ENCODE peak calls at places on chromosome 3, in seven cellular contexts. One of them, this sample, is unnamed.

GRCh38 chr3:114506622-114507300 is 212.9 kb downstream of the TIGIT start:
- DNase-seq in WERI-Rb-1: no peak
- DNase-seq in astrocyte: peak; percentile 90
- DNase-seq in AG10803: peak; percentile 78
- DNase-seq in fibroblast of pulmonary artery: peak; percentile 14
- DNase-seq in lower leg skin: no peak
- DNase-seq in MM.1S: no peak
- DNase-seq in this sample: no peak

GRCh38 chr3:54122046-54122801 is at the start of gene CACNA2D3:
- DNase-seq in WERI-Rb-1: peak; percentile 57
- DNase-seq in astrocyte: peak; percentile 5
- DNase-seq in AG10803: no peak
- DNase-seq in fibroblast of pulmonary artery: peak; percentile 63
- DNase-seq in lower leg skin: no peak
- DNase-seq in MM.1S: peak; percentile 65
- DNase-seq in this sample: no peak

GRCh38 chr3:122727279-122727678 is 46.6 kb downstream of the PARP14 start:
- DNase-seq in WERI-Rb-1: no peak
- DNase-seq in astrocyte: no peak
- DNase-seq in AG10803: no peak
- DNase-seq in fibroblast of pulmonary artery: no peak
- DNase-seq in lower leg skin: no peak
- DNase-seq in MM.1S: no peak
- DNase-seq in this sample: no peak

GRCh38 chr3:67719333-67719732 is 64.9 kb upstream of the SUCLG2 start:
- DNase-seq in WERI-Rb-1: no peak
- DNase-seq in astrocyte: peak; percentile 0
- DNase-seq in AG10803: peak; percentile 11
- DNase-seq in fibroblast of pulmonary artery: peak; percentile 26
- DNase-seq in lower leg skin: no peak
- DNase-seq in MM.1S: no peak
- DNase-seq in this sample: no peak

GRCh38 chr3:81823882-81824395 is 62.5 kb upstream of the GBE1 start:
- DNase-seq in WERI-Rb-1: no peak
- DNase-seq in astrocyte: peak; percentile 1
- DNase-seq in AG10803: peak; percentile 13
- DNase-seq in fibroblast of pulmonary artery: no peak
- DNase-seq in lower leg skin: no peak
- DNase-seq in MM.1S: peak; percentile 15
- DNase-seq in this sample: no peak

GRCh38 chr3:126517986-126518778 is 609 bp upstream of the UROC1 start:
- DNase-seq in WERI-Rb-1: no peak
- DNase-seq in astrocyte: no peak
- DNase-seq in AG10803: no peak
- DNase-seq in fibroblast of pulmonary artery: no peak
- DNase-seq in lower leg skin: no peak
- DNase-seq in MM.1S: no peak
- DNase-seq in this sample: no peak

GRCh38 chr3:45817788-45818523 is 21.6 kb upstream of the SLC6A20 start:
- DNase-seq in WERI-Rb-1: no peak
- DNase-seq in astrocyte: peak; percentile 98
- DNase-seq in AG10803: peak; percentile 95
- DNase-seq in fibroblast of pulmonary artery: peak; percentile 91
- DNase-seq in lower leg skin: no peak
- DNase-seq in MM.1S: peak; percentile 70
- DNase-seq in this sample: no peak

GRCh38 chr3:79255696-79256095 is 512.1 kb downstream of the ROBO1 start:
- DNase-seq in WERI-Rb-1: no peak
- DNase-seq in astrocyte: no peak
- DNase-seq in AG10803: peak; percentile 15
- DNase-seq in fibroblast of pulmonary artery: no peak
- DNase-seq in lower leg skin: no peak
- DNase-seq in MM.1S: no peak
- DNase-seq in this sample: no peak

GRCh38 chr3:128610671-128611070 is 39.9 kb downstream of the RPN1 start:
- DNase-seq in WERI-Rb-1: no peak
- DNase-seq in astrocyte: no peak
- DNase-seq in AG10803: no peak
- DNase-seq in fibroblast of pulmonary artery: no peak
- DNase-seq in lower leg skin: no peak
- DNase-seq in MM.1S: no peak
- DNase-seq in this sample: no peak

GRCh38 chr3:116445291-116445841 is at the start of gene LSAMP:
- DNase-seq in WERI-Rb-1: peak; percentile 27
- DNase-seq in astrocyte: peak; percentile 30
- DNase-seq in AG10803: peak; percentile 23
- DNase-seq in fibroblast of pulmonary artery: peak; percentile 16
- DNase-seq in lower leg skin: no peak
- DNase-seq in MM.1S: no peak
- DNase-seq in this sample: peak; percentile 72

GRCh38 chr3:46903341-46904302 is 26.1 kb downstream of the PTH1R start:
- DNase-seq in WERI-Rb-1: no peak
- DNase-seq in astrocyte: peak; percentile 41
- DNase-seq in AG10803: peak; percentile 60
- DNase-seq in fibroblast of pulmonary artery: peak; percentile 39
- DNase-seq in lower leg skin: no peak
- DNase-seq in MM.1S: no peak
- DNase-seq in this sample: no peak

GRCh38 chr3:157099337-157100078 is 60.4 kb downstream of the CCNL1 start:
- DNase-seq in WERI-Rb-1: no peak
- DNase-seq in astrocyte: peak; percentile 73
- DNase-seq in AG10803: peak; percentile 50
- DNase-seq in fibroblast of pulmonary artery: peak; percentile 30
- DNase-seq in lower leg skin: no peak
- DNase-seq in MM.1S: no peak
- DNase-seq in this sample: no peak

GRCh38 chr3:182490601-182491485 is 302.5 kb upstream of the ATP11B start:
- DNase-seq in WERI-Rb-1: no peak
- DNase-seq in astrocyte: peak; percentile 10
- DNase-seq in AG10803: peak; percentile 4
- DNase-seq in fibroblast of pulmonary artery: peak; percentile 1
- DNase-seq in lower leg skin: no peak
- DNase-seq in MM.1S: peak; percentile 68
- DNase-seq in this sample: no peak

GRCh38 chr3:30286811-30287210 is 319.6 kb upstream of the TGFBR2 start:
- DNase-seq in WERI-Rb-1: no peak
- DNase-seq in astrocyte: peak; percentile 48
- DNase-seq in AG10803: peak; percentile 31
- DNase-seq in fibroblast of pulmonary artery: peak; percentile 55
- DNase-seq in lower leg skin: no peak
- DNase-seq in MM.1S: no peak
- DNase-seq in this sample: no peak

GRCh38 chr3:43288366-43288765 is 2.0 kb downstream of the SNRK start:
- DNase-seq in WERI-Rb-1: no peak
- DNase-seq in astrocyte: peak; percentile 7
- DNase-seq in AG10803: peak; percentile 25
- DNase-seq in fibroblast of pulmonary artery: peak; percentile 48
- DNase-seq in lower leg skin: no peak
- DNase-seq in MM.1S: peak; percentile 76
- DNase-seq in this sample: no peak

DNA sequence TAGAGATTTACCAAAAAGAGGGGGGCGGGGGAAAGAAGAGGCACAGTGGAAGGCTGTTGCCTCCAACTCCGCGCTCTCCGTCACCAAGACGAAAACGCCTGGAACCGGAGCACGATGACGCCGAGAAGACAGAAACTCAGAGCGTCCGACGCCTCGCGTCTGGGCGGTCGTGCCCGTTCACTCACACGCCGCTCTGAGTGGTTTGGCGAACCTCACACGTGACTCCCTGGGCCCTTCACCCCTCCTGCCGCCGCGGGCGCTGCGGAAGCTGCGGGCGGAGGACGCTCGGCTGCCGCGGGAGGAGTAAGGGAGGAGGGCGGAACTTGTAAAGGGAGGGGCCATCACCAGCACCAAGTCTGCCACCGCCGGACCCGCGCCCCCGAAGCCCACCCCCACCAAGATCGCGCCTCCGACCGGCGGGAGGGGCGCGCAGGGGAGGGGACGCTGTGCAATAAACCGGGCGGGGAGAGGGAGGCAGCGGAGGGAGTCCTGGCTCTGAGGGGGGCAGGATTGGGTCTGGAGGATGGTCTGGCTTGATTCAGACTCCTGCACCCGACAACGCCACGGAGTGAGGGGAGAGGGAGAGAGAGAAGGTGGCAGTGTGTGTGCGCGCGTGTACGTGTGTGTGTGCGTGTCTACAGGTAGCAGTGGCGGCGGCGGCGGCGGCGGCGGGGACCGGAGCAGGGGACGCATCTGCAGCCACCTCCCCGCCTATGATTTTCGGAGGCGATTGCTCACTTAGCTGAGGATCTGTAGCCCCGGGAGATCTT is 1.9 kb upstream of the NLGN1 start:
- DNase-seq in WERI-Rb-1: peak; percentile 84
- DNase-seq in astrocyte: peak; percentile 85
- DNase-seq in AG10803: peak; percentile 88
- DNase-seq in fibroblast of pulmonary artery: peak; percentile 75
- DNase-seq in lower leg skin: peak; percentile 97
- DNase-seq in MM.1S: peak; percentile 98
- DNase-seq in this sample: peak; percentile 85
- TF ChIP-seq CTCF in WERI-Rb-1: peak; percentile 5
- TF ChIP-seq CTCF in astrocyte: no peak
- TF ChIP-seq CTCF in AG10803: no peak
- TF ChIP-seq CTCF in fibroblast of pulmonary artery: no peak
- TF ChIP-seq CTCF in lower leg skin: no peak
- TF ChIP-seq CTCF in MM.1S: no peak
- TF ChIP-seq CTCF in this sample: peak; percentile 9

DNA sequence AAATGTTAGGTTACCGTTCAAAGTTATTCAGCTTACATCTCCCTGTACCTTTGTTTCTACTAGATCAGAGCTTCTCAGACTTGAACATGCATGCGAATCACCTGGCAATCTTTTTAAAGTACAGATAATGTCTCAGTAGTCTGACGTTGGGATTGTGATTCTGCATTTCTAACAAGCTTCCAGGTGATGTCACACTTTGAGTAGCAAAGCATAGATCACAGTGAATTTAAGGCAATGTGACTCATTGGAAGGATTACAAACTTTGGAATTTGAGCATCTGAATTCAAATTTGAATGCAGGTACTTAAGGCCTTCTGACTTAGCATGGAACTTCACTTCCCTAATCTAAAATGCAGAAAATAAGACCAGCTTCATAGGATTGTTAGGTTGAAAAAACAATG is 10.8 kb upstream of the ZMAT3 start:
- DNase-seq in WERI-Rb-1: no peak
- DNase-seq in astrocyte: peak; percentile 43
- DNase-seq in AG10803: no peak
- DNase-seq in fibroblast of pulmonary artery: no peak
- DNase-seq in lower leg skin: no peak
- DNase-seq in MM.1S: no peak
- DNase-seq in this sample: no peak
- TF ChIP-seq CTCF in WERI-Rb-1: no peak
- TF ChIP-seq CTCF in astrocyte: no peak
- TF ChIP-seq CTCF in AG10803: no peak
- TF ChIP-seq CTCF in fibroblast of pulmonary artery: no peak
- TF ChIP-seq CTCF in lower leg skin: no peak
- TF ChIP-seq CTCF in MM.1S: no peak
- TF ChIP-seq CTCF in this sample: no peak

GRCh38 chr3:136734382-136735070 is 17.7 kb downstream of the STAG1 start:
- DNase-seq in WERI-Rb-1: no peak
- DNase-seq in astrocyte: no peak
- DNase-seq in AG10803: no peak
- DNase-seq in fibroblast of pulmonary artery: peak; percentile 11
- DNase-seq in lower leg skin: no peak
- DNase-seq in MM.1S: no peak
- DNase-seq in this sample: no peak
- TF ChIP-seq CTCF in WERI-Rb-1: no peak
- TF ChIP-seq CTCF in astrocyte: no peak
- TF ChIP-seq CTCF in AG10803: peak; percentile 13
- TF ChIP-seq CTCF in fibroblast of pulmonary artery: peak; percentile 17
- TF ChIP-seq CTCF in lower leg skin: no peak
- TF ChIP-seq CTCF in MM.1S: no peak
- TF ChIP-seq CTCF in this sample: no peak

GRCh38 chr3:5231536-5231935 is 44.0 kb downstream of the EDEM1 start:
- DNase-seq in WERI-Rb-1: no peak
- DNase-seq in astrocyte: no peak
- DNase-seq in AG10803: peak; percentile 13
- DNase-seq in fibroblast of pulmonary artery: no peak
- DNase-seq in lower leg skin: no peak
- DNase-seq in MM.1S: peak; percentile 26
- DNase-seq in this sample: no peak

GRCh38 chr3:5231067-5231466 is 43.6 kb downstream of the EDEM1 start:
- DNase-seq in WERI-Rb-1: no peak
- DNase-seq in astrocyte: no peak
- DNase-seq in AG10803: no peak
- DNase-seq in fibroblast of pulmonary artery: no peak
- DNase-seq in lower leg skin: no peak
- DNase-seq in MM.1S: peak; percentile 40
- DNase-seq in this sample: no peak

GRCh38 chr3:5233026-5233425 is 45.5 kb downstream of the EDEM1 start:
- DNase-seq in WERI-Rb-1: no peak
- DNase-seq in astrocyte: no peak
- DNase-seq in AG10803: no peak
- DNase-seq in fibroblast of pulmonary artery: no peak
- DNase-seq in lower leg skin: no peak
- DNase-seq in MM.1S: no peak
- DNase-seq in this sample: no peak

GRCh38 chr3:5235655-5236054 is 48.1 kb downstream of the EDEM1 start:
- DNase-seq in WERI-Rb-1: no peak
- DNase-seq in astrocyte: no peak
- DNase-seq in AG10803: no peak
- DNase-seq in fibroblast of pulmonary artery: no peak
- DNase-seq in lower leg skin: no peak
- DNase-seq in MM.1S: no peak
- DNase-seq in this sample: no peak

GRCh38 chr3:5232570-5232969 is 45.1 kb downstream of the EDEM1 start:
- DNase-seq in WERI-Rb-1: no peak
- DNase-seq in astrocyte: no peak
- DNase-seq in AG10803: no peak
- DNase-seq in fibroblast of pulmonary artery: no peak
- DNase-seq in lower leg skin: no peak
- DNase-seq in MM.1S: no peak
- DNase-seq in this sample: no peak
- TF ChIP-seq CTCF in WERI-Rb-1: peak; percentile 35
- TF ChIP-seq CTCF in astrocyte: no peak
- TF ChIP-seq CTCF in AG10803: no peak
- TF ChIP-seq CTCF in fibroblast of pulmonary artery: no peak
- TF ChIP-seq CTCF in lower leg skin: no peak
- TF ChIP-seq CTCF in MM.1S: no peak
- TF ChIP-seq CTCF in this sample: no peak

DNA sequence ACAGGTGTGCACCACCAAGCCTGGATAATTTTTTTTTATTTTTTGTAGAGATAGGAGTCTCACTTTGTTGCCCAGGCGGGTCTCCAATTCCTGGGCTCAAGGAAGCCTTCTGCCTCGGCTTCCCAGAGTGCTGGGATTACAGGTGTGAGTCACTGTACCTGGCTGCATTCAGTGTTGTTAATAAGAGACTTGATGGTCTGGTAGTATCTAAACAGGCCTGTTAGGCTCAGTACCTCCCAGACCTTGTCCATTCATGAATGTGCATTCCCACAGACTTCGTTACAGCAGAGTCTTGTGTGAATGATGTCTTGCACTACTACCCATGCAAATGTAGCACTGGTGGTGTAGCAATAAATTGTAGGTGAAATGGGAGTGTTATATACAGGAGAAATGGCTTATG is 17.7 kb downstream of the CMTM8 start:
- DNase-seq in WERI-Rb-1: no peak
- DNase-seq in astrocyte: no peak
- DNase-seq in AG10803: no peak
- DNase-seq in fibroblast of pulmonary artery: no peak
- DNase-seq in lower leg skin: no peak
- DNase-seq in MM.1S: no peak
- DNase-seq in this sample: no peak
- TF ChIP-seq CTCF in WERI-Rb-1: no peak
- TF ChIP-seq CTCF in astrocyte: no peak
- TF ChIP-seq CTCF in AG10803: no peak
- TF ChIP-seq CTCF in fibroblast of pulmonary artery: no peak
- TF ChIP-seq CTCF in lower leg skin: no peak
- TF ChIP-seq CTCF in MM.1S: no peak
- TF ChIP-seq CTCF in this sample: no peak

This sample was measured in type B pancreatic cell.